ENCODE peak calls at places on chromosomes 7 and 10, in seven cellular contexts. Y, S, M, A, B, O and R are unnamed samples.

GRCh38 chr10:71471957-71472365 is 75.2 kb downstream of the CDH23 start:
- DNase-seq in B (no peak), M (no peak), O (no peak), S (no peak), A (peak), Y (no peak), R (no peak)

GRCh38 chr10:67925449-67926005 is 41.1 kb downstream of the SIRT1 start:
- DNase-seq in B (peak), S (no peak), M (peak), O (no peak), Y (peak), A (no peak), R (no peak)

GRCh38 chr7:79403879-79404278 is 49.6 kb downstream of the MAGI2 start:
- DNase-seq in M (no peak), Y (no peak), S (no peak), B (no peak), O (no peak), A (no peak), R (no peak)

GRCh38 chr7:74252893-74253292 is 1.3 kb downstream of the RFC2 start:
- DNase-seq in O (no peak), Y (no peak), B (no peak), A (no peak), S (no peak), M (no peak), R (no peak)

GRCh38 chr7:94001396-94001795 is 2.8 kb downstream of the BET1 start:
- DNase-seq in B (peak), S (no peak), Y (peak), O (no peak), A (no peak), M (no peak), R (no peak)

GRCh38 chr7:154576604-154577003 is 426.3 kb downstream of the PAXIP1 start:
- DNase-seq in B (no peak), A (no peak), S (no peak), M (no peak), O (no peak), Y (no peak), R (no peak)

GRCh38 chr10:100020161-100020882 is 10.6 kb upstream of the DNMBP start:
- DNase-seq in M (no peak), O (no peak), Y (no peak), A (no peak), S (no peak), B (no peak), R (no peak)

GRCh38 chr10:116237260-116237659 is 35.7 kb downstream of the GFRA1 start:
- DNase-seq in A (no peak), O (no peak), B (no peak), S (no peak), M (no peak), Y (no peak), R (no peak)

GRCh38 chr10:1141701-1142100 is 85.5 kb downstream of the WDR37 start:
- DNase-seq in A (no peak), S (no peak), B (no peak), Y (no peak), O (no peak), M (no peak), R (no peak)

GRCh38 chr7:157947504-157947903 is 610.7 kb downstream of the DNAJB6 start:
- DNase-seq in S (no peak), M (no peak), A (no peak), B (no peak), Y (no peak), O (no peak), R (no peak)

GRCh38 chr10:4470231-4470840 is 355.7 kb upstream of the AKR1E2 start:
- DNase-seq in A (no peak), Y (peak), S (no peak), B (peak), O (no peak), M (peak), R (no peak)

GRCh38 chr10:97916586-97916985 is 66.9 kb downstream of the GOLGA7B start:
- DNase-seq in M (peak), S (no peak), B (no peak), Y (no peak), A (no peak), O (no peak), R (no peak)

GRCh38 chr7:156635529-156636385 is 4.8 kb upstream of the RNF32 start:
- DNase-seq in A (no peak), Y (no peak), B (no peak), O (no peak), M (no peak), S (no peak), R (no peak)

GRCh38 chr7:2688409-2689342 is 674 bp downstream of the AMZ1 start:
- DNase-seq in Y (peak), S (no peak), B (peak), O (no peak), M (peak), A (no peak), R (no peak)

GRCh38 chr10:8248868-8249267 is 194.4 kb downstream of the GATA3 start:
- DNase-seq in S (no peak), M (no peak), Y (no peak), B (no peak), A (no peak), O (no peak), R (no peak)

GRCh38 chr7:146656988-146657387 is 540.4 kb downstream of the CNTNAP2 start:
- DNase-seq in S (no peak), Y (no peak), M (no peak), O (no peak), B (no peak), A (no peak), R (no peak)

GRCh38 chr10:31770307-31770902 is 158.2 kb downstream of the ARHGAP12 start:
- DNase-seq in S (no peak), A (no peak), B (no peak), Y (peak), O (peak), M (peak), R (no peak)

GRCh38 chr7:41979834-41980307 is 257.1 kb downstream of the GLI3 start:
- DNase-seq in Y (peak), A (no peak), B (peak), M (peak), O (peak), S (peak), R (no peak)

GRCh38 chr10:126082067-126082466 is 185.7 kb downstream of the FANK1 start:
- DNase-seq in S (no peak), Y (no peak), M (no peak), A (no peak), B (no peak), O (no peak), R (no peak)

GRCh38 chr10:44282606-44283300 is 102.1 kb downstream of the CXCL12 start:
- DNase-seq in A (no peak), Y (no peak), S (no peak), O (no peak), B (no peak), M (no peak), R (no peak)

GRCh38 chr10:17061418-17061817 is 68.2 kb downstream of the CUBN start:
- DNase-seq in A (no peak), M (peak), O (no peak), B (peak), Y (peak), S (no peak), R (no peak)

GRCh38 chr7:132402096-132402495 is 174.2 kb downstream of the PLXNA4 start:
- DNase-seq in B (no peak), M (no peak), A (no peak), S (no peak), O (no peak), Y (no peak), R (no peak)

GRCh38 chr7:112400141-112400540 is 50.1 kb upstream of the IFRD1 start:
- DNase-seq in B (peak), M (peak), Y (peak), A (no peak), O (no peak), S (no peak), R (no peak)

GRCh38 chr10:125472037-125472607 is 210.8 kb downstream of the TEX36 start:
- DNase-seq in M (no peak), O (no peak), B (no peak), A (no peak), S (no peak), Y (no peak), R (no peak)

GRCh38 chr10:3330687-3331086 is 158.1 kb upstream of the PITRM1 start:
- DNase-seq in A (no peak), S (no peak), O (no peak), Y (peak), B (peak), M (peak), R (peak)